ENCODE peak calls at places on chromosomes 7 and 10, in four cellular contexts. K, M, E and L are unnamed samples.

GRCh38 chr10:87752571-87752970 is 65.5 kb downstream of the ATAD1 start:
- DNase-seq in K (peak; percentile 89), M (no peak), E (no peak), L (no peak)

GRCh38 chr10:132477066-132477397 is 60.6 kb upstream of the INPP5A start:
- DNase-seq in K (no peak), E (no peak), M (no peak), L (no peak)

GRCh38 chr7:7114575-7115291 is 67.6 kb upstream of the C1GALT1 start:
- DNase-seq in E (no peak), M (no peak), K (no peak), L (no peak)

GRCh38 chr10:3750352-3750816 is 34.6 kb downstream of the KLF6 start:
- DNase-seq in K (no peak), E (no peak), M (no peak), L (no peak)

GRCh38 chr7:85682819-85683218 is 496.0 kb upstream of the SEMA3D start:
- DNase-seq in E (no peak), K (peak; percentile 61), M (no peak), L (no peak)

GRCh38 chr7:101733713-101734475 is 83.5 kb upstream of the CUX1 start:
- DNase-seq in K (peak; percentile 55), M (no peak), E (no peak), L (no peak)

GRCh38 chr7:110650313-110650712 is 440.6 kb upstream of the LRRN3 start:
- DNase-seq in E (no peak), K (no peak), M (no peak), L (no peak)

GRCh38 chr10:80266513-80266863 is 23.0 kb downstream of the MAT1A start:
- DNase-seq in K (no peak), E (no peak), M (no peak), L (no peak)

GRCh38 chr7:157782041-157782440 is 445.2 kb downstream of the DNAJB6 start:
- DNase-seq in K (no peak), E (no peak), M (no peak), L (no peak)

GRCh38 chr10:6781133-6781770 is 201.2 kb upstream of the PRKCQ start:
- DNase-seq in M (no peak), E (no peak), K (no peak), L (no peak)
- H3K9me3 ChIP-seq in M (no peaks in the 10 kb centered on the region), E (no peaks in the 10 kb centered on the region), K (no peaks in the 10 kb centered on the region), L (no peaks in the 10 kb centered on the region)

GRCh38 chr10:84903320-84903719 is 574.9 kb downstream of the CCSER2 start:
- DNase-seq in E (no peak), M (no peak), K (no peak), L (no peak)

GRCh38 chr10:84902549-84902948 is 574.2 kb downstream of the CCSER2 start:
- DNase-seq in E (no peak), K (no peak), M (no peak), L (no peak)

GRCh38 chr10:84908491-84908890 is 580.1 kb downstream of the CCSER2 start:
- DNase-seq in M (no peak), K (no peak), E (no peak), L (no peak)

GRCh38 chr10:84901885-84902284 is 573.5 kb downstream of the CCSER2 start:
- DNase-seq in M (no peak), K (no peak), E (no peak), L (no peak)

DNA sequence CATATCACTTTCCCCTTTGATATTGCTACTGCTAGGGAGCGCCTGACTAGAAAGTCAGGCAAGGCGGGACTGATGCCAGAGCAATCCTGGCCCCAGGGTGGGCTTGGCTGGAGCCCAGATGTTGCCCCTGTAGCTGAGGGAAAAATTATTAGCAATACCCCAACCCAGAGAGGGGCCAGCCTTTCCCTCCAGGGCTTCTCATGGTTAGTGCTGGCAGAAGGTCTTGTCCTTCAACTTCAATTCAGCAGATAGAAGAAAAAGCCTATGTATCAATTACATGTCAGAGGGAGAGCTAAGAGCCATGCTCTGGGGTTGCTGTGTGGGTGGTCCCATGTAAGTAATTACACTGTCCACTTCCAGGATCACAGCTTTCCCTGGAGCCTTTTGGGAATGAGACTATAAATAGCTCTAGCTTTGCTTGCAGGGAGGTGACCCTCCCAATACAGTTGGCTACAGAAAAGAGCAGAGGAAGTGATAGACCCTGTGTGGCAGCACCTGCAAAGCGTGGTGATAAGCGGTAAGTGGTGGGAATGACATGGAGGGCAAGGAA is 579.1 kb downstream of the CCSER2 start:
- DNase-seq in K (no peak), M (no peak), E (no peak), L (no peak)
- H3K4me1 ChIP-seq in K (no peaks in the 10 kb centered on the region), M (no peaks in the 10 kb centered on the region), E (no peaks in the 10 kb centered on the region), L (no peaks in the 10 kb centered on the region)

GRCh38 chr7:80183900-80184685 is 49.5 kb downstream of the GNAI1 start:
- DNase-seq in E (no peak), M (no peak), K (no peak), L (no peak)

GRCh38 chr7:80186721-80187120 is 52.1 kb downstream of the GNAI1 start:
- DNase-seq in M (no peak), E (no peak), K (no peak), L (no peak)

GRCh38 chr7:80184693-80185092 is 50.1 kb downstream of the GNAI1 start:
- DNase-seq in E (no peak), K (no peak), M (no peak), L (no peak)

GRCh38 chr7:80187279-80187678 is 52.6 kb downstream of the GNAI1 start:
- DNase-seq in K (no peak), E (no peak), M (no peak), L (no peak)

GRCh38 chr7:80185571-80185970 is 50.9 kb downstream of the GNAI1 start:
- DNase-seq in M (no peak), E (no peak), K (no peak), L (no peak)
- H3K27ac ChIP-seq in M (no peak overlapping the region), E (no peak overlapping the region), K (no peak overlapping the region), L (no peak overlapping the region)

GRCh38 chr7:138258194-138258554 is 181.9 kb downstream of the AKR1D1 start:
- DNase-seq in M (no peak), E (no peak), K (no peak), L (no peak)
- H3K9me3 ChIP-seq in M (no peaks in the 10 kb centered on the region), E (no peaks in the 10 kb centered on the region), K (no peaks in the 10 kb centered on the region), L (no peaks in the 10 kb centered on the region)

GRCh38 chr10:127923646-127924045 is 16.7 kb downstream of the PTPRE start:
- DNase-seq in K (no peak), E (no peak), M (no peak), L (no peak)

GRCh38 chr10:127921751-127922140 is 14.8 kb downstream of the PTPRE start:
- DNase-seq in E (no peak), M (no peak), K (no peak), L (no peak)

GRCh38 chr10:127922206-127922605 is 15.3 kb downstream of the PTPRE start:
- DNase-seq in E (no peak), K (no peak), M (no peak), L (no peak)

GRCh38 chr10:127921075-127921750 is 14.3 kb downstream of the PTPRE start:
- DNase-seq in E (no peak), K (no peak), M (no peak), L (no peak)

GRCh38 chr10:127922675-127923366 is 15.9 kb downstream of the PTPRE start:
- DNase-seq in K (peak; percentile 88), E (no peak), M (no peak), L (no peak)
- H3K4me1 ChIP-seq in K (peaks cover 46% of the 10 kb centered on the region), E (no peaks in the 10 kb centered on the region), M (no peaks in the 10 kb centered on the region), L (peaks cover 35% of the 10 kb centered on the region)

GRCh38 chr7:47624660-47625059 is 42.7 kb upstream of the TNS3 start:
- DNase-seq in E (no peak), M (no peak), K (no peak), L (no peak)
- H3K27ac ChIP-seq in E (no peak overlapping the region), M (no peak overlapping the region), K (no peak overlapping the region), L (no peak overlapping the region)

GRCh38 chr7:63376873-63377272 is 621.8 kb upstream of the ZNF722 start:
- DNase-seq in M (no peak), K (no peak), E (no peak), L (no peak)
- H3K9me3 ChIP-seq in M (no peaks in the 10 kb centered on the region), K (peaks cover 5% of the 10 kb centered on the region), E (peaks cover 4% of the 10 kb centered on the region), L (peaks cover 6% of the 10 kb centered on the region)

GRCh38 chr10:113094114-113094486 is 144.1 kb downstream of the TCF7L2 start:
- DNase-seq in M (no peak), E (no peak), K (peak; percentile 56), L (no peak)

GRCh38 chr10:113095419-113095818 is 145.4 kb downstream of the TCF7L2 start:
- DNase-seq in M (no peak), E (no peak), K (no peak), L (no peak)

GRCh38 chr10:113096111-113097045 is 146.3 kb downstream of the TCF7L2 start:
- DNase-seq in M (no peak), K (peak; percentile 36), E (no peak), L (no peak)

GRCh38 chr10:113099431-113100298 is 149.6 kb downstream of the TCF7L2 start:
- DNase-seq in M (no peak), E (no peak), K (no peak), L (no peak)

GRCh38 chr10:113097046-113097415 is 147.0 kb downstream of the TCF7L2 start:
- DNase-seq in E (no peak), M (no peak), K (no peak), L (no peak)
- H3K4me1 ChIP-seq in E (peaks cover 4% of the 10 kb centered on the region), M (peaks cover 4% of the 10 kb centered on the region), K (peaks cover 26% of the 10 kb centered on the region), L (peaks cover 7% of the 10 kb centered on the region)

DNA sequence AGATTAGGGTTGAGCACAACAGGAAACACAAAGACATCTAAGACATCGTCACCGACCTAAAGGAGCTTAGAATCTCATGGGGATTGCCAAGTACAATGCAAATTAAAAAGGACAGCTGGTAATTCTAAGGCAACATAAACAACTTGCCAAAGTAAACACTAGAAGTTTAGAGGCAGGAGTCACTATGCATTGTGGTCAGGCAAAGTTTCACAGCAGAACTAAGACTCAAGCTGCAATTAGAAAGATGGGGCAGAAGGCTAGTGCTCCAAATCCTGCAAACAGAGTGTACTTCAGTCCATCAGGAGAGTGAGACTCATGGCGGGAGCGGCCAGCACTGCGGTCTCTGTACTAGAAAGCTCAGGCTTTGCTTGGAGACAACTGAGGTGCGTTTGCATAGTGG is 52.7 kb downstream of the HIPK2 start:
- DNase-seq in K (peak; percentile 85), M (no peak), E (no peak), L (no peak)
- H3K27ac ChIP-seq in K (no peak overlapping the region), M (no peak overlapping the region), E (no peak overlapping the region), L (no peak overlapping the region)

GRCh38 chr7:67671006-67671405 is 674.4 kb downstream of the TYW1 start:
- DNase-seq in E (no peak), K (no peak), M (no peak), L (no peak)

DNA sequence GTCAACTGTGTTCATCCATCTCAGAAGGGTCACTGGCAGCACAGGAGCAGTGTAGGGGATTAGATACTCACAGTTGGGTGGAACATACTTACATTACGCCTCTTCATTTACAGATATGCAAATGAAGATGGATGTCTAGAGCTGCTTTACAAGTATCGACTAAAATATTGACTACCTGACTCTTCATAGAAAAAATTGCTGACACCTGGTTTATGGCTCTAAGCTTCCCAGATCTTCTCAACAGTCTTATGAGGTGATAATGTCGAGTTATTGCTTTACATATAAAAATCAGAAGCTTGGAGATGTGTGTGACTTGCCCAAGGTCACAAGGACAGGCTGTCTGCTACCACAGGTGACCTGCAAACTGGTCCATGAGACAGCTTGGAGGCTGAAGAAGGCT is 677.2 kb downstream of the TYW1 start:
- DNase-seq in M (no peak), E (no peak), K (no peak), L (no peak)
- H3K9me3 ChIP-seq in M (no peaks in the 10 kb centered on the region), E (no peaks in the 10 kb centered on the region), K (no peaks in the 10 kb centered on the region), L (no peaks in the 10 kb centered on the region)